ENCODE peak calls at places on chromosomes 1 and 21, in six cellular contexts. S is central memory CD4-positive, alpha-beta T cell; W is cerebellar nuclear complex; L is fibroblast of villous mesenchyme; I is activated CD4-positive, CD25-positive, alpha-beta regulatory T cell treated with anti-CD3 and anti-CD28 coated beads, Interleukin-2, amount 50 U/mL, for 72 hours; A is CD8-positive, alpha-beta T cell. G is an unnamed sample.

GRCh38 chr1:29017235-29017634 is 102.9 kb downstream of the EPB41 start:
- DNase-seq in S (no peak), W (no peak), L (no peak), I (no peak), A (no peak), G (no peak)

GRCh38 chr1:35808376-35809155 is 750 bp downstream of the AGO4 start:
- DNase-seq in S (no peak), W (no peak), L (peak), I (peak), A (peak), G (peak)

GRCh38 chr1:10724052-10724494 is 72.4 kb downstream of the CASZ1 start:
- DNase-seq in S (no peak), W (no peak), L (no peak), I (no peak), A (no peak), G (peak)

GRCh38 chr1:200038987-200039848 is 11.7 kb downstream of the NR5A2 start:
- DNase-seq in S (no peak), W (no peak), L (no peak), I (no peak), A (no peak), G (peak)

GRCh38 chr1:39398278-39399010 is 93.0 kb upstream of the BMP8A start:
- DNase-seq in S (no peak), W (no peak), L (peak), I (no peak), A (no peak), G (peak)

GRCh38 chr1:20395255-20395654 is 90.8 kb downstream of the CAMK2N1 start:
- DNase-seq in S (no peak), W (no peak), L (no peak), I (no peak), A (no peak), G (no peak)

GRCh38 chr1:23964235-23964668 is 4.6 kb downstream of the PNRC2 start:
- DNase-seq in S (no peak), W (no peak), L (peak), I (no peak), A (no peak), G (no peak)

GRCh38 chr1:172588296-172589291 is 55.6 kb downstream of the SUCO start:
- DNase-seq in S (no peak), W (no peak), L (peak), I (no peak), A (no peak), G (peak)

GRCh38 chr1:41387667-41388091 is 26.4 kb downstream of the FOXO6 start:
- DNase-seq in S (no peak), W (no peak), L (peak), I (no peak), A (no peak), G (peak)

GRCh38 chr1:233704125-233704881 is 90.4 kb downstream of the KCNK1 start:
- DNase-seq in S (no peak), W (no peak), L (peak), I (no peak), A (no peak), G (no peak)

GRCh38 chr21:38875694-38876492 is 70.2 kb downstream of the ETS2 start:
- DNase-seq in S (no peak), W (no peak), L (peak), I (no peak), A (no peak), G (peak)

GRCh38 chr1:26864610-26865480 is 1.9 kb downstream of the SFN start:
- DNase-seq in S (peak), W (peak), L (peak), I (peak), A (peak), G (peak)

GRCh38 chr1:89725016-89725380 is 92.1 kb downstream of the LRRC8C start:
- DNase-seq in S (no peak), W (no peak), L (peak), I (no peak), A (no peak), G (no peak)

GRCh38 chr1:109624215-109625010 is 4.8 kb downstream of the AMPD2 start:
- DNase-seq in S (no peak), W (no peak), L (peak), I (no peak), A (no peak), G (no peak)

GRCh38 chr1:20726107-20726911 is 6.2 kb downstream of the SH2D5 start:
- DNase-seq in S (no peak), W (no peak), L (no peak), I (no peak), A (no peak), G (no peak)

GRCh38 chr1:84705503-84705902 is 15.2 kb upstream of the SSX2IP start:
- DNase-seq in S (no peak), W (no peak), L (no peak), I (no peak), A (no peak), G (no peak)

GRCh38 chr1:18955442-18956188 is 861 bp downstream of the IFFO2 start:
- DNase-seq in S (peak), W (no peak), L (no peak), I (peak), A (no peak), G (no peak)

GRCh38 chr1:101357444-101357986 is 120.7 kb downstream of the S1PR1 start:
- DNase-seq in S (peak), W (no peak), L (peak), I (peak), A (peak), G (peak)

GRCh38 chr1:177255411-177255810 is 84.7 kb downstream of the BRINP2 start:
- DNase-seq in S (no peak), W (no peak), L (peak), I (no peak), A (no peak), G (peak)

GRCh38 chr1:101262601-101263348 is 26.0 kb downstream of the S1PR1 start:
- DNase-seq in S (peak), W (no peak), L (peak), I (no peak), A (no peak), G (peak)

GRCh38 chr1:235207202-235207565 is 46.1 kb upstream of the RBM34 start:
- DNase-seq in S (peak), W (no peak), L (no peak), I (no peak), A (peak), G (peak)

GRCh38 chr21:35234725-35235124 is 185.6 kb upstream of the RUNX1 start:
- DNase-seq in S (no peak), W (no peak), L (no peak), I (no peak), A (no peak), G (peak)

GRCh38 chr1:181779343-181779742 is 282.2 kb downstream of the ZNF648 start:
- DNase-seq in S (no peak), W (no peak), L (no peak), I (no peak), A (no peak), G (no peak)

GRCh38 chr1:85581138-85581801 is 709 bp downstream of the CCN1 start:
- DNase-seq in S (no peak), W (no peak), L (peak), I (no peak), A (no peak), G (peak)

GRCh38 chr1:168179411-168180147 is 817 bp downstream of the TIPRL start:
- DNase-seq in S (no peak), W (no peak), L (peak), I (no peak), A (no peak), G (peak)

G was measured in myocyte.